ENCODE peak calls at places on chromosomes 11 and 22, in five cellular contexts. H is A549, R is endothelial cell of umbilical vein, S is K562, Q is GM12878. B is an unnamed sample.

GRCh38 chr22:42621505-42622002 is 6.9 kb upstream of the POLDIP3 start:
- DNase-seq in H (peak), R (peak), S (peak), Q (no peak), B (peak)

GRCh38 chr11:116729501-116730240 is 43.1 kb downstream of the BUD13 start:
- DNase-seq in H (no peak), R (no peak), S (no peak), Q (no peak), B (no peak)

GRCh38 chr11:79396001-79396400 is 44.8 kb downstream of the TENM4 start:
- DNase-seq in H (no peak), R (no peak), S (no peak), Q (no peak), B (no peak)

GRCh38 chr22:45460288-45461109 is 42.2 kb upstream of the FBLN1 start:
- DNase-seq in H (no peak), R (no peak), S (no peak), Q (no peak), B (no peak)

GRCh38 chr11:103609117-103610066 is 427.0 kb upstream of the DDI1 start:
- DNase-seq in H (peak), R (peak), S (no peak), Q (no peak), B (no peak)

GRCh38 chr11:43852057-43852636 is 28.5 kb upstream of the ALKBH3 start:
- DNase-seq in H (peak), R (peak), S (peak), Q (peak), B (peak)

GRCh38 chr11:103035656-103036434 is 56.1 kb downstream of the DCUN1D5 start:
- DNase-seq in H (peak), R (peak), S (peak), Q (peak), B (peak)

GRCh38 chr22:23279781-23280180 is 99.5 kb downstream of the BCR start:
- DNase-seq in H (no peak), R (no peak), S (peak), Q (no peak), B (no peak)

GRCh38 chr22:29480512-29481264 is 670 bp downstream of the NEFH start:
- DNase-seq in H (no peak), R (peak), S (peak), Q (peak), B (no peak)

GRCh38 chr11:29446132-29446531 is 570.7 kb downstream of the KCNA4 start:
- DNase-seq in H (no peak), R (no peak), S (no peak), Q (no peak), B (no peak)

GRCh38 chr22:26546282-26546681 is 34.0 kb upstream of the TFIP11 start:
- DNase-seq in H (no peak), R (no peak), S (no peak), Q (no peak), B (no peak)

GRCh38 chr11:13207270-13207664 is 70.3 kb upstream of the BMAL1 start:
- DNase-seq in H (no peak), R (peak), S (no peak), Q (no peak), B (no peak)

GRCh38 chr11:74269161-74269809 is 42.2 kb downstream of the P4HA3 start:
- DNase-seq in H (no peak), R (no peak), S (no peak), Q (no peak), B (peak)

GRCh38 chr11:74932797-74933196 is 16.1 kb downstream of the XRRA1 start:
- DNase-seq in H (no peak), R (peak), S (no peak), Q (no peak), B (no peak)

GRCh38 chr11:95877288-95877687 is 46.6 kb downstream of the MTMR2 start:
- DNase-seq in H (no peak), R (peak), S (no peak), Q (no peak), B (peak)

GRCh38 chr22:34430386-34430785 is 510.1 kb upstream of the LARGE1 start:
- DNase-seq in H (no peak), R (no peak), S (no peak), Q (no peak), B (no peak)

GRCh38 chr22:18152519-18152918 is 2.5 kb downstream of the USP18 start:
- DNase-seq in H (no peak), R (no peak), S (no peak), Q (peak), B (no peak)

GRCh38 chr11:68337399-68337835 is 25.0 kb downstream of the LRP5 start:
- DNase-seq in H (no peak), R (no peak), S (no peak), Q (no peak), B (peak)

GRCh38 chr11:92727769-92728168 is 241.7 kb upstream of the MTNR1B start:
- DNase-seq in H (no peak), R (no peak), S (no peak), Q (no peak), B (no peak)

GRCh38 chr11:69643646-69644045 is 2.7 kb downstream of the CCND1 start:
- DNase-seq in H (no peak), R (no peak), S (no peak), Q (no peak), B (no peak)

GRCh38 chr22:44362249-44363040 is 49.7 kb upstream of the SHISAL1 start:
- DNase-seq in H (no peak), R (no peak), S (no peak), Q (no peak), B (no peak)
- TF ChIP-seq MYC in H (no peak), R (no peak), S (no peak), Q (no peak), B (no peak)

DNA sequence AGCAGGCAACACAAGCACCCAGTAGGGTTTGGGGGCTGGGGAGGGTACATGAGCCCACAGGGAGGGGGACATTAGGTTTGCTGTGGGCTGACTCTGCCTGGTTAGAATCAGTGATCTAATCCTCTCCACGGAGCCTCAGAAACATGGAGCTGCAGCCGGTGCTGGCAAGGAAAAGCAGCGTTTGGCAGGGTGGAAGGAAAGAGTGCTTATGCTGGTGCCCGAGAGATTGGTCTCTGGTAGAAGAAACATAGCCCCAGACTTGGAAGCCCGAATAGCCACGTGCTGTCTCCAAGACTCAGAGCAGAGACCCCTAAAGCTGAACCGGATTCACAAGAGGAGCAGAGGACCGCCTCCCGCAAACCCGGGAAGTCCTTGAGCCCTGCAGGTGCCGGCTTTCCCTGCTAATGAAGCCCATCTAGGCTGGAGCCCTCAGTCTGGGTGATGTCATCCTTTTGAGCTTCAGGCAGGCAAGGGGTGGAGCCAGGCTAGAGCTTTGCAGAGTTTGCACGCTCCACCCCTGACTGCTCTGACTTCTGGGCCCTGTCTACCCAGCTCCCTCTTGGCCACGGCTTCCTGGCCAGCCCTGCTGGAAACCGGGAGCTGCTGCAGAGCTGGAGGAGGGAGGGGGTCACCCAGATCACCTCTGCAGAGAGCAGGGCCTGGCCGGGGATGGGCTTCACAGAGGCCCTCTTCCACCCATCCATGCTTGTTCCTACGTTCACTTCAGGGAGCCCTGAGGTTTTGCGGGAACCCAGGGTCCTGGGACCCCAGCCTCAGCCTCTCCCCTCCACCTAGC is 35.0 kb upstream of the JAM3 start:
- DNase-seq in H (no peak), R (peak), S (peak), Q (no peak), B (peak)
- H3K4me3 ChIP-seq in H (no peak), R (no peak), S (no peak), Q (no peak), B (no peak)

DNA sequence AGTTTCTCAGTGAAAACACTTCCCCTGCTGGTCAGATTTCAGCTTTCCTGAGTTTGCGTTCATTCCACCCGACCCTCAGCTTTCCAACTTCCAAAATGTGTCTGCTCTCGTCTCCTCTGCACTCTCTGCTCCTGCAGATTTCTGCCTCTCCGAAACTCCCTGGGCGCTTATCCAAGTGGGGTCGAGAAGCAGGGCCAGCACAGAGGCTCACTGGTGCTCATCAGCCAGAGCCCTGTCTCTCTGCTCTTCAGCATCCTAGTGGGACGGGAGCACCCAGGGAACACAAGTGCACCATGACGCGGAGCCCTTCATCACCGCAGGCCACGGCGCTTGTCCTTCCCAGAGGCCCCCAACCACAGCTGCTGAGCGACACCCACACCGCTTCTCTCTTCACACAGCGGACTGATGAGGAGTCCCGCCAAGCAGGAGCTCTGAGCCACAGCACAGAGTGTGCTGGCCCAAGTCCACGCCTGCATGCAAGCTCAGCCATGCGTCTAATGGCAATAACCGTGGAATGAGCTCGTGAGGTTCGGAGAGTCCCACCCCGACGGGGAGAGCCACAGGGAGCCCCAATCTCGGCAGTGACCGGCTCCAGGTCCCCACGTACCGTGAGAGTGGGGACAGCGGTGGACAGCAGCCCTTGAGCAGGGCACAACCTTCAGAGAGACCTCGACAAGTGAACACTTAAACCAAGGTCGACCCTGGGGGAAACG is 27.9 kb upstream of the MOB2 start:
- DNase-seq in H (no peak), R (no peak), S (no peak), Q (no peak), B (no peak)
- TF ChIP-seq CTCF in H (no peak), R (no peak), S (no peak), Q (no peak), B (no peak)

GRCh38 chr22:31243339-31244043 is 31.4 kb downstream of the LIMK2 start:
- DNase-seq in H (no peak), R (peak), S (no peak), Q (no peak), B (no peak)

GRCh38 chr22:31244044-31244942 is 32.2 kb downstream of the LIMK2 start:
- DNase-seq in H (peak), R (peak), S (no peak), Q (no peak), B (no peak)

GRCh38 chr22:31241936-31242335 is 29.8 kb downstream of the LIMK2 start:
- DNase-seq in H (no peak), R (peak), S (no peak), Q (no peak), B (no peak)

GRCh38 chr22:31240011-31240410 is 27.9 kb downstream of the LIMK2 start:
- DNase-seq in H (no peak), R (no peak), S (no peak), Q (no peak), B (no peak)

DNA sequence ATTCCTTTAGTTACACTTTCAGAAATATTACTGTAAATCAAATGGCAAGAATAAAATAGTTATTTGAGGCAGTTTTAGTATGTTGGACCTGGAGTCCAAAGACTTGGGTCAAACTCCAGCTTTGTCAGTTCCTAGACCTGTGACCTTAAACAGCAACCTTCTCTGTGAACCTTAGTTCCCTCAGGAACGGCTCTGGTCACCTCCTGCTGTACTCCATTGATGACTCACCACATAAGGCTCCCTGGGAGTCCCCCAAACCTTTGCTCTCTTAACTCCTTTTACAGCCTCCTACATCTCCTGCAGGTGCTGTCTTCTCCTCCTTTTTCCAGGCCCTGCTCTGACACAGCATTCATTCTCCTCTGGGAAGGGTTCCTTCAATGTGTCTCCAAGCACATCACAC is 29.1 kb downstream of the LIMK2 start:
- DNase-seq in H (no peak), R (peak), S (peak), Q (no peak), B (no peak)
- TF ChIP-seq MYC in H (no peak), R (no peak), S (no peak), Q (no peak), B (no peak)

DNA sequence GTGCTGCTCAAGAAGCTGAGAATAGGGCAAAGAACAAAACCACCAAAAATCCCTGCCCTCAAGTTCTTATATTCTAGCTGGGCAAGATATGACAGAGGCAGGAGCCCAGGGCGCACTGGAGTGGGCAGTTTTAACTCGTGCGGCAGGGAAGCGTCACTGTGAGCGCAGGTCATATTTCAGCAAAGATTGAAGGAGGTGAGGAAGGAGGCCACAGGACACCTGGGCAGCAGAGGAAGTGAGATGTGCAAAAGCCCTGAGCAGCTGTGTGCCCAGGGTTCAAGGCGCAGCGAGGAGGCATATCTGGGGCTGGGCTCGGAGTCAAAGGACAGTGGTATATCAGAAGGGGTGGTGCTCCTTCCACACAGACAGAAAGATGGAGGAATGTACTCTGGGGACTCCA is 13.5 kb downstream of the KCNC1 start:
- DNase-seq in H (no peak), R (no peak), S (no peak), Q (no peak), B (no peak)
- H3K4me3 ChIP-seq in H (no peak), R (no peak), S (no peak), Q (no peak), B (no peak)

GRCh38 chr22:20663137-20663828 is 110.6 kb upstream of the SERPIND1 start:
- DNase-seq in H (no peak), R (no peak), S (no peak), Q (no peak), B (no peak)

GRCh38 chr22:20660441-20661054 is 113.4 kb upstream of the SERPIND1 start:
- DNase-seq in H (no peak), R (no peak), S (no peak), Q (no peak), B (no peak)

GRCh38 chr22:20659258-20659657 is 114.7 kb upstream of the SERPIND1 start:
- DNase-seq in H (no peak), R (no peak), S (no peak), Q (no peak), B (no peak)

GRCh38 chr22:20659920-20660319 is 114.0 kb upstream of the SERPIND1 start:
- DNase-seq in H (no peak), R (no peak), S (no peak), Q (no peak), B (no peak)

GRCh38 chr22:20661473-20661872 is 112.4 kb upstream of the SERPIND1 start:
- DNase-seq in H (no peak), R (no peak), S (no peak), Q (no peak), B (no peak)
- TF ChIP-seq CTCF in H (no peak), R (no peak), S (no peak), Q (no peak), B (no peak)

GRCh38 chr11:64855596-64856304 is 11.3 kb upstream of the CDC42BPG start:
- DNase-seq in H (no peak), R (no peak), S (no peak), Q (no peak), B (no peak)

GRCh38 chr11:64853709-64854108 is 9.3 kb upstream of the CDC42BPG start:
- DNase-seq in H (no peak), R (no peak), S (no peak), Q (no peak), B (no peak)

GRCh38 chr11:64854157-64854533 is 9.7 kb upstream of the CDC42BPG start:
- DNase-seq in H (no peak), R (no peak), S (no peak), Q (no peak), B (no peak)

GRCh38 chr11:64856382-64857227 is 12.2 kb upstream of the CDC42BPG start:
- DNase-seq in H (peak), R (peak), S (no peak), Q (no peak), B (peak)

GRCh38 chr11:64854534-64855502 is 10.4 kb upstream of the CDC42BPG start:
- DNase-seq in H (peak), R (peak), S (peak), Q (no peak), B (peak)
- TF ChIP-seq MYC in H (peak), R (peak), S (peak), Q (no peak), B (peak)

GRCh38 chr22:36977401-36977861 is 41.8 kb downstream of the TST start:
- DNase-seq in H (peak), R (peak), S (peak), Q (peak), B (peak)
- H3K4me3 ChIP-seq in H (peak), R (peak), S (peak), Q (peak), B (peak)

GRCh38 chr11:72821920-72822799 is 7.9 kb downstream of the ATG16L2 start:
- DNase-seq in H (peak), R (peak), S (peak), Q (peak), B (no peak)
- TF ChIP-seq CTCF in H (no peak), R (peak), S (peak), Q (peak), B (no peak)